ENCODE peak calls at places on chromosomes 16 and 17, in seven cellular contexts. B, S, X, U, P, A and G are unnamed samples.

GRCh38 chr16:85173981-85174751 is 61.9 kb upstream of the CIBAR2 start:
- DNase-seq in P (no peak), U (peak; percentile 97), B (no peak), X (peak; percentile 60), A (no peak), S (peak; percentile 25), G (peak; percentile 83)

GRCh38 chr16:20102521-20102920 is 28.8 kb upstream of the GPR139 start:
- DNase-seq in S (no peak), X (no peak), U (no peak), B (no peak), P (no peak), A (no peak), G (no peak)

GRCh38 chr17:44350733-44351226 is 5.7 kb downstream of the GRN start:
- DNase-seq in X (no peak), A (peak; percentile 84), S (no peak), U (peak; percentile 93), B (peak; percentile 71), P (no peak), G (peak; percentile 80)

GRCh38 chr16:15601212-15601879 is 41.6 kb downstream of the MARF1 start:
- DNase-seq in X (no peak), A (no peak), B (no peak), U (peak; percentile 69), P (no peak), S (no peak), G (no peak)

GRCh38 chr16:12132290-12132689 is 155.8 kb downstream of the SNX29 start:
- DNase-seq in A (no peak), S (no peak), P (peak; percentile 41), B (no peak), X (peak; percentile 11), U (no peak), G (no peak)

GRCh38 chr17:6823011-6823442 is 8.5 kb downstream of the TEKT1 start:
- DNase-seq in B (no peak), U (no peak), X (peak; percentile 88), P (no peak), A (no peak), S (no peak), G (peak; percentile 63)

GRCh38 chr16:2236362-2237075 is at the start of gene DNASE1L2:
- DNase-seq in A (no peak), X (no peak), B (no peak), U (peak; percentile 85), S (no peak), P (no peak), G (peak; percentile 57)

GRCh38 chr17:69870751-69871199 is 204.2 kb upstream of the KCNJ16 start:
- DNase-seq in P (peak; percentile 66), X (peak; percentile 78), S (no peak), A (no peak), U (peak; percentile 91), B (peak; percentile 22), G (peak; percentile 68)

GRCh38 chr17:55162556-55162946 is 102.2 kb upstream of the HLF start:
- DNase-seq in U (no peak), P (no peak), A (no peak), X (no peak), S (no peak), B (no peak), G (no peak)

GRCh38 chr17:44378171-44378705 is 11.2 kb downstream of the ITGA2B start:
- DNase-seq in B (no peak), S (no peak), U (no peak), X (no peak), A (no peak), P (no peak), G (no peak)

GRCh38 chr17:60159479-60159866 is 9.7 kb downstream of the CA4 start:
- DNase-seq in A (no peak), B (no peak), S (no peak), U (no peak), X (no peak), P (no peak), G (no peak)

GRCh38 chr17:76529224-76529642 is 8.3 kb downstream of the CYGB start:
- DNase-seq in X (peak; percentile 45), A (no peak), S (no peak), P (no peak), B (no peak), U (peak; percentile 76), G (peak; percentile 53)

GRCh38 chr16:85454171-85454883 is 158.8 kb upstream of the GSE1 start:
- DNase-seq in A (no peak), P (no peak), X (no peak), U (no peak), S (no peak), B (no peak), G (no peak)

GRCh38 chr17:1076299-1076981 is 79.5 kb downstream of the TIMM22 start:
- DNase-seq in A (no peak), S (no peak), B (no peak), P (no peak), X (no peak), U (peak; percentile 78), G (no peak)

GRCh38 chr16:49281843-49282642 is 405 bp upstream of the CBLN1 start:
- DNase-seq in U (peak; percentile 95), P (no peak), X (no peak), A (peak; percentile 91), B (no peak), S (peak; percentile 81), G (peak; percentile 78)

GRCh38 chr16:87806608-87807546 is 41.1 kb upstream of the KLHDC4 start:
- DNase-seq in S (no peak), A (peak; percentile 61), U (peak; percentile 96), P (peak; percentile 78), B (peak; percentile 90), X (peak; percentile 45), G (peak; percentile 86)

GRCh38 chr17:9986754-9987382 is 81.8 kb upstream of the RCVRN start:
- DNase-seq in A (no peak), X (no peak), P (no peak), S (no peak), B (no peak), U (no peak), G (no peak)

GRCh38 chr16:22628994-22629393 is 118.3 kb downstream of the NPIPB5 start:
- DNase-seq in B (no peak), A (no peak), S (no peak), X (no peak), U (peak; percentile 26), P (no peak), G (no peak)

GRCh38 chr17:67613961-67614360 is 103.8 kb upstream of the NOL11 start:
- DNase-seq in B (no peak), X (no peak), P (no peak), A (peak; percentile 55), U (peak; percentile 14), S (no peak), G (no peak)

GRCh38 chr17:1714980-1715802 is 5.0 kb upstream of the TLCD2 start:
- DNase-seq in S (peak; percentile 49), U (peak; percentile 98), B (peak; percentile 89), A (no peak), P (peak; percentile 73), X (peak; percentile 91), G (peak; percentile 94)

GRCh38 chr16:15857779-15858560 is 1.1 kb upstream of the MYH11 start:
- DNase-seq in X (no peak), U (peak; percentile 75), P (no peak), B (no peak), A (no peak), S (no peak), G (peak; percentile 81)

GRCh38 chr16:12095275-12096161 is 119.0 kb downstream of the SNX29 start:
- DNase-seq in U (no peak), S (peak; percentile 39), X (peak; percentile 18), B (peak; percentile 63), P (peak; percentile 30), A (peak; percentile 67), G (peak; percentile 82)

GRCh38 chr16:89605186-89605970 is 8.1 kb upstream of the DPEP1 start:
- DNase-seq in A (no peak), S (no peak), U (no peak), X (no peak), P (no peak), B (no peak), G (no peak)

GRCh38 chr17:61422116-61422799 is 22.6 kb downstream of the TBX2 start:
- DNase-seq in S (no peak), A (no peak), U (no peak), P (no peak), B (no peak), X (no peak), G (no peak)

GRCh38 chr17:79651751-79652150 is 40.9 kb upstream of the RBFOX3 start:
- DNase-seq in S (no peak), X (no peak), B (no peak), A (no peak), P (no peak), U (peak; percentile 41), G (no peak)

GRCh38 chr17:47066095-47066494 is 87.0 kb upstream of the RPRML start:
- DNase-seq in X (no peak), S (no peak), U (peak; percentile 77), B (no peak), A (no peak), P (no peak), G (no peak)

GRCh38 chr17:44386182-44386525 is 3.3 kb downstream of the ITGA2B start:
- DNase-seq in S (no peak), A (no peak), B (no peak), X (no peak), U (no peak), P (no peak), G (no peak)

GRCh38 chr17:81923302-81924260 is 4.0 kb downstream of the MAFG start:
- DNase-seq in U (peak; percentile 90), P (peak; percentile 46), B (peak; percentile 79), X (no peak), A (no peak), S (no peak), G (peak; percentile 88)

GRCh38 chr16:89048871-89049422 is 44.7 kb upstream of the ACSF3 start:
- DNase-seq in U (no peak), X (no peak), B (no peak), S (no peak), P (no peak), A (no peak), G (no peak)

GRCh38 chr17:7403043-7403901 is 625 bp downstream of the TMEM256 start:
- DNase-seq in A (peak; percentile 9), S (peak; percentile 10), P (peak; percentile 39), B (no peak), X (no peak), U (no peak), G (no peak)

GRCh38 chr17:70271200-70271599 is 101.9 kb downstream of the KCNJ2 start:
- DNase-seq in A (no peak), S (no peak), P (no peak), B (no peak), U (no peak), X (no peak), G (no peak)

GRCh38 chr16:85699628-85700027 is 10.9 kb upstream of the GINS2 start:
- DNase-seq in X (no peak), B (peak; percentile 70), U (no peak), S (no peak), A (no peak), P (no peak), G (peak; percentile 55)

GRCh38 chr17:11384131-11384530 is 143.1 kb downstream of the SHISA6 start:
- DNase-seq in S (no peak), X (no peak), A (no peak), P (no peak), B (no peak), U (no peak), G (no peak)

GRCh38 chr17:6640536-6641373 is at the start of the genes KIAA0753 and TXNDC17:
- DNase-seq in A (peak; percentile 97), X (peak; percentile 85), U (peak; percentile 98), P (peak; percentile 74), S (peak; percentile 83), B (peak; percentile 93), G (peak; percentile 96)